ENCODE peak calls at places on chromosomes 5 and 9, in ten cellular contexts. One of them, this sample, is unnamed.

GRCh38 chr9:1495684-1496083 is 445.5 kb downstream of the DMRT2 start:
- DNase-seq in lung: no peak
- DNase-seq in stomach: no peak
- DNase-seq in ovary: no peak
- DNase-seq in pancreas: no peak
- DNase-seq in PC-9: no peak
- DNase-seq in adrenal gland: no peak
- DNase-seq in cardiac muscle cell: no peak
- DNase-seq in fibroblast of lung: no peak
- DNase-seq in heart left ventricle: no peak
- DNase-seq in this sample: no peak

GRCh38 chr5:133824661-133825254 is 143.7 kb downstream of the C5orf15 start:
- DNase-seq in stomach: no peak
- DNase-seq in fibroblast of lung: no peak
- DNase-seq in ovary: no peak
- DNase-seq in adrenal gland: no peak
- DNase-seq in PC-9: no peak
- DNase-seq in heart left ventricle: no peak
- DNase-seq in pancreas: no peak
- DNase-seq in cardiac muscle cell: no peak
- DNase-seq in lung: no peak
- DNase-seq in this sample: no peak

GRCh38 chr9:131276107-131276888 is at the start of gene FAM78A:
- DNase-seq in ovary: peak; percentile 61
- DNase-seq in PC-9: no peak
- DNase-seq in adrenal gland: no peak
- DNase-seq in heart left ventricle: peak; percentile 77
- DNase-seq in cardiac muscle cell: peak; percentile 22
- DNase-seq in pancreas: no peak
- DNase-seq in fibroblast of lung: peak; percentile 10
- DNase-seq in stomach: peak; percentile 57
- DNase-seq in lung: peak; percentile 59
- DNase-seq in this sample: no peak

GRCh38 chr5:38666668-38667498 is 110.4 kb upstream of the LIFR start:
- DNase-seq in PC-9: peak; percentile 52
- DNase-seq in cardiac muscle cell: peak; percentile 74
- DNase-seq in heart left ventricle: peak; percentile 54
- DNase-seq in adrenal gland: peak; percentile 20
- DNase-seq in lung: peak; percentile 57
- DNase-seq in pancreas: peak; percentile 58
- DNase-seq in stomach: peak; percentile 68
- DNase-seq in ovary: peak; percentile 71
- DNase-seq in fibroblast of lung: peak; percentile 52
- DNase-seq in this sample: peak; percentile 39

GRCh38 chr9:117245225-117245624 is 169.6 kb downstream of the ASTN2 start:
- DNase-seq in cardiac muscle cell: no peak
- DNase-seq in pancreas: no peak
- DNase-seq in PC-9: no peak
- DNase-seq in adrenal gland: no peak
- DNase-seq in stomach: no peak
- DNase-seq in heart left ventricle: no peak
- DNase-seq in lung: no peak
- DNase-seq in ovary: no peak
- DNase-seq in fibroblast of lung: no peak
- DNase-seq in this sample: no peak

GRCh38 chr5:15585128-15585527 is 85.1 kb downstream of the FBXL7 start:
- DNase-seq in cardiac muscle cell: no peak
- DNase-seq in PC-9: no peak
- DNase-seq in adrenal gland: no peak
- DNase-seq in lung: no peak
- DNase-seq in stomach: no peak
- DNase-seq in ovary: no peak
- DNase-seq in pancreas: no peak
- DNase-seq in fibroblast of lung: peak; percentile 76
- DNase-seq in heart left ventricle: no peak
- DNase-seq in this sample: no peak

GRCh38 chr9:1152171-1152570 is 102.0 kb downstream of the DMRT2 start:
- DNase-seq in lung: no peak
- DNase-seq in ovary: no peak
- DNase-seq in stomach: no peak
- DNase-seq in pancreas: no peak
- DNase-seq in cardiac muscle cell: no peak
- DNase-seq in fibroblast of lung: no peak
- DNase-seq in PC-9: no peak
- DNase-seq in adrenal gland: no peak
- DNase-seq in heart left ventricle: no peak
- DNase-seq in this sample: no peak

GRCh38 chr5:126656397-126657007 is 55.8 kb downstream of the PHAX start:
- DNase-seq in stomach: no peak
- DNase-seq in ovary: no peak
- DNase-seq in heart left ventricle: no peak
- DNase-seq in PC-9: no peak
- DNase-seq in fibroblast of lung: peak; percentile 36
- DNase-seq in adrenal gland: no peak
- DNase-seq in lung: no peak
- DNase-seq in cardiac muscle cell: peak; percentile 69
- DNase-seq in pancreas: no peak
- DNase-seq in this sample: peak; percentile 73

GRCh38 chr9:91751922-91752321 is 198.1 kb downstream of the ROR2 start:
- DNase-seq in ovary: no peak
- DNase-seq in PC-9: no peak
- DNase-seq in adrenal gland: no peak
- DNase-seq in cardiac muscle cell: peak; percentile 86
- DNase-seq in fibroblast of lung: peak; percentile 87
- DNase-seq in pancreas: no peak
- DNase-seq in heart left ventricle: no peak
- DNase-seq in lung: no peak
- DNase-seq in stomach: no peak
- DNase-seq in this sample: peak; percentile 34

GRCh38 chr5:58064799-58065198 is 395.1 kb downstream of the PLK2 start:
- DNase-seq in fibroblast of lung: peak; percentile 76
- DNase-seq in heart left ventricle: no peak
- DNase-seq in lung: no peak
- DNase-seq in adrenal gland: no peak
- DNase-seq in cardiac muscle cell: no peak
- DNase-seq in stomach: no peak
- DNase-seq in pancreas: no peak
- DNase-seq in ovary: no peak
- DNase-seq in PC-9: no peak
- DNase-seq in this sample: no peak

GRCh38 chr5:65480306-65480865 is 1.3 kb downstream of the ADAMTS6 start:
- DNase-seq in ovary: peak; percentile 79
- DNase-seq in stomach: peak; percentile 72
- DNase-seq in PC-9: peak; percentile 22
- DNase-seq in adrenal gland: peak; percentile 70
- DNase-seq in cardiac muscle cell: peak; percentile 90
- DNase-seq in lung: peak; percentile 56
- DNase-seq in pancreas: peak; percentile 66
- DNase-seq in fibroblast of lung: peak; percentile 87
- DNase-seq in heart left ventricle: peak; percentile 82
- DNase-seq in this sample: peak; percentile 26

GRCh38 chr9:101326501-101326900 is 58.3 kb downstream of the BAAT start:
- DNase-seq in pancreas: peak; percentile 52
- DNase-seq in lung: no peak
- DNase-seq in fibroblast of lung: peak; percentile 17
- DNase-seq in heart left ventricle: no peak
- DNase-seq in adrenal gland: no peak
- DNase-seq in PC-9: no peak
- DNase-seq in ovary: no peak
- DNase-seq in cardiac muscle cell: no peak
- DNase-seq in stomach: no peak
- DNase-seq in this sample: no peak

GRCh38 chr5:167339205-167339604 is 952.2 kb upstream of the WWC1 start:
- DNase-seq in stomach: no peak
- DNase-seq in adrenal gland: no peak
- DNase-seq in ovary: no peak
- DNase-seq in cardiac muscle cell: no peak
- DNase-seq in heart left ventricle: no peak
- DNase-seq in PC-9: no peak
- DNase-seq in fibroblast of lung: peak; percentile 15
- DNase-seq in lung: no peak
- DNase-seq in pancreas: no peak
- DNase-seq in this sample: peak; percentile 15

GRCh38 chr9:90044710-90045151 is 439.9 kb downstream of the GADD45G start:
- DNase-seq in pancreas: no peak
- DNase-seq in PC-9: no peak
- DNase-seq in heart left ventricle: no peak
- DNase-seq in lung: no peak
- DNase-seq in ovary: no peak
- DNase-seq in cardiac muscle cell: no peak
- DNase-seq in adrenal gland: peak; percentile 57
- DNase-seq in stomach: no peak
- DNase-seq in fibroblast of lung: peak; percentile 40
- DNase-seq in this sample: peak; percentile 71

GRCh38 chr9:129460323-129461261 is 160.3 kb downstream of the C9orf50 start:
- DNase-seq in ovary: peak; percentile 97
- DNase-seq in cardiac muscle cell: peak; percentile 100
- DNase-seq in lung: peak; percentile 98
- DNase-seq in pancreas: peak; percentile 99
- DNase-seq in heart left ventricle: peak; percentile 98
- DNase-seq in adrenal gland: peak; percentile 97
- DNase-seq in PC-9: peak; percentile 94
- DNase-seq in fibroblast of lung: peak; percentile 99
- DNase-seq in stomach: peak; percentile 97
- DNase-seq in this sample: peak; percentile 100
- TF ChIP-seq CTCF in ovary: no peak
- TF ChIP-seq CTCF in cardiac muscle cell: peak; percentile 16
- TF ChIP-seq CTCF in lung: no peak
- TF ChIP-seq CTCF in pancreas: no peak
- TF ChIP-seq CTCF in heart left ventricle: no peak
- TF ChIP-seq CTCF in adrenal gland: peak; percentile 28
- TF ChIP-seq CTCF in PC-9: no peak
- TF ChIP-seq CTCF in fibroblast of lung: no peak
- TF ChIP-seq CTCF in stomach: peak; percentile 29
- TF ChIP-seq CTCF in this sample: no peak

GRCh38 chr5:122129332-122129731 is at the start of gene ZNF474:
- DNase-seq in cardiac muscle cell: peak; percentile 97
- DNase-seq in ovary: no peak
- DNase-seq in heart left ventricle: peak; percentile 49
- DNase-seq in PC-9: peak; percentile 75
- DNase-seq in adrenal gland: no peak
- DNase-seq in pancreas: peak; percentile 26
- DNase-seq in lung: no peak
- DNase-seq in stomach: no peak
- DNase-seq in fibroblast of lung: peak; percentile 99
- DNase-seq in this sample: peak; percentile 86
- H3K27ac ChIP-seq in cardiac muscle cell: peak within 1 kb of the TSS; percentile 9
- H3K27ac ChIP-seq in ovary: no peak within 1 kb of the TSS
- H3K27ac ChIP-seq in heart left ventricle: no peak within 1 kb of the TSS
- H3K27ac ChIP-seq in PC-9: no peak within 1 kb of the TSS
- H3K27ac ChIP-seq in adrenal gland: no peak within 1 kb of the TSS
- H3K27ac ChIP-seq in pancreas: no peak within 1 kb of the TSS
- H3K27ac ChIP-seq in lung: no peak within 1 kb of the TSS
- H3K27ac ChIP-seq in stomach: no peak within 1 kb of the TSS
- H3K27ac ChIP-seq in fibroblast of lung: peak within 1 kb of the TSS; percentile 34
- H3K27ac ChIP-seq in this sample: peak within 1 kb of the TSS; percentile 58

GRCh38 chr9:127162567-127163365 is 40.3 kb upstream of the ANGPTL2 start:
- DNase-seq in lung: no peak
- DNase-seq in heart left ventricle: no peak
- DNase-seq in ovary: peak; percentile 8
- DNase-seq in stomach: peak; percentile 11
- DNase-seq in pancreas: no peak
- DNase-seq in fibroblast of lung: no peak
- DNase-seq in cardiac muscle cell: no peak
- DNase-seq in PC-9: no peak
- DNase-seq in adrenal gland: peak; percentile 14
- DNase-seq in this sample: no peak

GRCh38 chr9:127161081-127161621 is 38.7 kb upstream of the ANGPTL2 start:
- DNase-seq in adrenal gland: peak; percentile 13
- DNase-seq in pancreas: no peak
- DNase-seq in lung: no peak
- DNase-seq in PC-9: no peak
- DNase-seq in ovary: peak; percentile 17
- DNase-seq in cardiac muscle cell: no peak
- DNase-seq in fibroblast of lung: no peak
- DNase-seq in heart left ventricle: no peak
- DNase-seq in stomach: peak; percentile 17
- DNase-seq in this sample: no peak

GRCh38 chr9:127162046-127162445 is 39.6 kb upstream of the ANGPTL2 start:
- DNase-seq in ovary: peak; percentile 10
- DNase-seq in adrenal gland: peak; percentile 5
- DNase-seq in lung: no peak
- DNase-seq in pancreas: no peak
- DNase-seq in cardiac muscle cell: no peak
- DNase-seq in PC-9: peak; percentile 12
- DNase-seq in heart left ventricle: no peak
- DNase-seq in fibroblast of lung: no peak
- DNase-seq in stomach: no peak
- DNase-seq in this sample: no peak

GRCh38 chr9:127159949-127160610 is 37.6 kb upstream of the ANGPTL2 start:
- DNase-seq in stomach: peak; percentile 11
- DNase-seq in pancreas: no peak
- DNase-seq in lung: no peak
- DNase-seq in fibroblast of lung: no peak
- DNase-seq in ovary: peak; percentile 28
- DNase-seq in adrenal gland: peak; percentile 16
- DNase-seq in PC-9: no peak
- DNase-seq in cardiac muscle cell: no peak
- DNase-seq in heart left ventricle: no peak
- DNase-seq in this sample: no peak

DNA sequence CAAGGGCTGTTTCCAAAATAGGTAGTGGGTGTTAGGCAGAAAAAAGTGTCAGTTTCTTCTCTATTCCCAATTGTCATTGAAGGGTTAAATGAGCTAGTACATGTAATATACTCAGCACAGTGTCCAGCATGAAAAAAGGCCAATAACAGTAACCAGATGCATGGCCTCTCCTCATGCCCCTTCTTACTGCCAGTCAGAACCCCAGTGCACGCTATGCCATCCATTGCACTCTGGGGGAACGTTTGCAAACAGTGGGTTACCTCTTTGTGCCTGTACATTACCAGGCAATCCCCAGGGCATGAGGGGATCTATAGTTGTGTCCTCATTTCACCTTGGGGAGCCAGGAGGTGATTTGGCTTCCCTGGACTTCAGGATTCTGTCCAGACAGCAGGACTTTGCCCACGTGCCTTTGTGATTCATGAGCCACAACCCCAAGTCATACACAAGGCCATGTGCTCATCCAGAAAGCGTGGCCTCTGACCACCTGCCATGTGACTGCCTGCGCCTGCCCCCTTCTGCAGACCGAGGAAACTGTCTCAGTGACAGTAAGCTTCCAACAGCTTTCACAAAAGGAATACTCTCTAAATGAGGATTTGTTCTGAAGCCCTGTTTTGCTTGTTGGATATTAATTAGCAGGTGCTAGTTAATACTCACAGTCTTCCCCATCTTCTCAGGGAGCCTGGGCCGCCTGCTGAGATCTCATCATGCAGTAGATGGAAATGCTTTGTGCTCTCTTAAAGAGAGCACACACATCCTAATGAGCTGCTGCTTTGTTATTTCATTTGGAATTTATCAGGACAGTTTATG is 36.8 kb upstream of the ANGPTL2 start:
- DNase-seq in PC-9: no peak
- DNase-seq in cardiac muscle cell: peak; percentile 66
- DNase-seq in pancreas: no peak
- DNase-seq in ovary: peak; percentile 64
- DNase-seq in stomach: peak; percentile 26
- DNase-seq in adrenal gland: peak; percentile 79
- DNase-seq in heart left ventricle: peak; percentile 63
- DNase-seq in fibroblast of lung: peak; percentile 92
- DNase-seq in lung: no peak
- DNase-seq in this sample: peak; percentile 29
- TF ChIP-seq CTCF in PC-9: no peak
- TF ChIP-seq CTCF in cardiac muscle cell: no peak
- TF ChIP-seq CTCF in pancreas: no peak
- TF ChIP-seq CTCF in ovary: no peak
- TF ChIP-seq CTCF in stomach: no peak
- TF ChIP-seq CTCF in adrenal gland: peak; percentile 45
- TF ChIP-seq CTCF in heart left ventricle: no peak
- TF ChIP-seq CTCF in fibroblast of lung: peak; percentile 25
- TF ChIP-seq CTCF in lung: no peak
- TF ChIP-seq CTCF in this sample: no peak

GRCh38 chr5:6452622-6453504 is 4.2 kb downstream of the UBE2QL1 start:
- DNase-seq in fibroblast of lung: no peak
- DNase-seq in PC-9: no peak
- DNase-seq in ovary: no peak
- DNase-seq in cardiac muscle cell: no peak
- DNase-seq in stomach: no peak
- DNase-seq in pancreas: no peak
- DNase-seq in heart left ventricle: peak; percentile 43
- DNase-seq in adrenal gland: no peak
- DNase-seq in lung: no peak
- DNase-seq in this sample: no peak
- H3K27ac ChIP-seq in fibroblast of lung: no peak overlapping the region
- H3K27ac ChIP-seq in PC-9: no peak overlapping the region
- H3K27ac ChIP-seq in ovary: no peak overlapping the region
- H3K27ac ChIP-seq in cardiac muscle cell: no peak overlapping the region
- H3K27ac ChIP-seq in stomach: peak overlapping the region; percentile 14
- H3K27ac ChIP-seq in pancreas: no peak overlapping the region
- H3K27ac ChIP-seq in heart left ventricle: peak overlapping the region; percentile 94
- H3K27ac ChIP-seq in adrenal gland: no peak overlapping the region
- H3K27ac ChIP-seq in lung: no peak overlapping the region
- H3K27ac ChIP-seq in this sample: no peak overlapping the region